ENCODE peak calls at places on chromosome 6, in seven cellular contexts. One of them, this sample, is unnamed.

GRCh38 chr6:67615796-67616195 is 1019.3 kb upstream of the ADGRB3 start:
- DNase-seq in Calu3: no peak
- DNase-seq in prostate gland: no peak
- DNase-seq in GM12865: no peak
- DNase-seq in IMR-90: peak; percentile 19
- DNase-seq in cardiac fibroblast: no peak
- DNase-seq in adrenal gland: no peak
- DNase-seq in this sample: no peak

GRCh38 chr6:165799736-165800135 is 136.7 kb upstream of the PDE10A start:
- DNase-seq in Calu3: no peak
- DNase-seq in prostate gland: no peak
- DNase-seq in GM12865: no peak
- DNase-seq in IMR-90: no peak
- DNase-seq in cardiac fibroblast: peak; percentile 81
- DNase-seq in adrenal gland: no peak
- DNase-seq in this sample: no peak

GRCh38 chr6:113774122-113774835 is 82.9 kb upstream of the MARCKS start:
- DNase-seq in Calu3: no peak
- DNase-seq in prostate gland: no peak
- DNase-seq in GM12865: no peak
- DNase-seq in IMR-90: peak; percentile 73
- DNase-seq in cardiac fibroblast: peak; percentile 60
- DNase-seq in adrenal gland: no peak
- DNase-seq in this sample: no peak

GRCh38 chr6:170295519-170296422 is 4.9 kb upstream of the DLL1 start:
- DNase-seq in Calu3: no peak
- DNase-seq in prostate gland: peak; percentile 41
- DNase-seq in GM12865: peak; percentile 56
- DNase-seq in IMR-90: no peak
- DNase-seq in cardiac fibroblast: no peak
- DNase-seq in adrenal gland: no peak
- DNase-seq in this sample: no peak

GRCh38 chr6:155493694-155494143 is 38.1 kb upstream of the NOX3 start:
- DNase-seq in Calu3: peak; percentile 55
- DNase-seq in prostate gland: peak; percentile 8
- DNase-seq in GM12865: peak; percentile 88
- DNase-seq in IMR-90: peak; percentile 100
- DNase-seq in cardiac fibroblast: peak; percentile 99
- DNase-seq in adrenal gland: peak; percentile 65
- DNase-seq in this sample: no peak

GRCh38 chr6:129889580-129889979 is 28.5 kb upstream of the TMEM244 start:
- DNase-seq in Calu3: peak; percentile 9
- DNase-seq in prostate gland: no peak
- DNase-seq in GM12865: no peak
- DNase-seq in IMR-90: peak; percentile 91
- DNase-seq in cardiac fibroblast: peak; percentile 56
- DNase-seq in adrenal gland: no peak
- DNase-seq in this sample: no peak

GRCh38 chr6:142275146-142276006 is 26.4 kb upstream of the ADGRG6 start:
- DNase-seq in Calu3: peak; percentile 50
- DNase-seq in prostate gland: no peak
- DNase-seq in GM12865: no peak
- DNase-seq in IMR-90: peak; percentile 73
- DNase-seq in cardiac fibroblast: no peak
- DNase-seq in adrenal gland: no peak
- DNase-seq in this sample: no peak

GRCh38 chr6:31058128-31058894 is 48.0 kb downstream of the MUC22 start:
- DNase-seq in Calu3: peak; percentile 53
- DNase-seq in prostate gland: no peak
- DNase-seq in GM12865: peak; percentile 35
- DNase-seq in IMR-90: peak; percentile 98
- DNase-seq in cardiac fibroblast: peak; percentile 84
- DNase-seq in adrenal gland: no peak
- DNase-seq in this sample: no peak

GRCh38 chr6:131257104-131257503 is 121.8 kb downstream of the AKAP7 start:
- DNase-seq in Calu3: no peak
- DNase-seq in prostate gland: no peak
- DNase-seq in GM12865: no peak
- DNase-seq in IMR-90: no peak
- DNase-seq in cardiac fibroblast: no peak
- DNase-seq in adrenal gland: no peak
- DNase-seq in this sample: no peak

GRCh38 chr6:148745926-148746325 is 904 bp upstream of the UST start:
- DNase-seq in Calu3: no peak
- DNase-seq in prostate gland: no peak
- DNase-seq in GM12865: no peak
- DNase-seq in IMR-90: no peak
- DNase-seq in cardiac fibroblast: no peak
- DNase-seq in adrenal gland: no peak
- DNase-seq in this sample: no peak

GRCh38 chr6:107823047-107823557 is 1.0 kb downstream of the SCML4 start:
- DNase-seq in Calu3: no peak
- DNase-seq in prostate gland: no peak
- DNase-seq in GM12865: no peak
- DNase-seq in IMR-90: no peak
- DNase-seq in cardiac fibroblast: no peak
- DNase-seq in adrenal gland: no peak
- DNase-seq in this sample: peak; percentile 61

GRCh38 chr6:143232849-143233248 is 172.2 kb downstream of the AIG1 start:
- DNase-seq in Calu3: peak; percentile 39
- DNase-seq in prostate gland: peak; percentile 6
- DNase-seq in GM12865: peak; percentile 64
- DNase-seq in IMR-90: peak; percentile 23
- DNase-seq in cardiac fibroblast: peak; percentile 31
- DNase-seq in adrenal gland: peak; percentile 46
- DNase-seq in this sample: no peak

GRCh38 chr6:12608016-12608860 is 108.3 kb upstream of the PHACTR1 start:
- DNase-seq in Calu3: no peak
- DNase-seq in prostate gland: no peak
- DNase-seq in GM12865: peak; percentile 83
- DNase-seq in IMR-90: peak; percentile 40
- DNase-seq in cardiac fibroblast: peak; percentile 31
- DNase-seq in adrenal gland: no peak
- DNase-seq in this sample: no peak

GRCh38 chr6:70506321-70506720 is 60.4 kb upstream of the SDHAF4 start:
- DNase-seq in Calu3: no peak
- DNase-seq in prostate gland: no peak
- DNase-seq in GM12865: no peak
- DNase-seq in IMR-90: no peak
- DNase-seq in cardiac fibroblast: no peak
- DNase-seq in adrenal gland: no peak
- DNase-seq in this sample: no peak

GRCh38 chr6:37289931-37290330 is 32.0 kb upstream of the TMEM217 start:
- DNase-seq in Calu3: no peak
- DNase-seq in prostate gland: no peak
- DNase-seq in GM12865: peak; percentile 30
- DNase-seq in IMR-90: no peak
- DNase-seq in cardiac fibroblast: no peak
- DNase-seq in adrenal gland: no peak
- DNase-seq in this sample: no peak

GRCh38 chr6:91659881-91660280 is 1073.0 kb upstream of the MAP3K7 start:
- DNase-seq in Calu3: no peak
- DNase-seq in prostate gland: no peak
- DNase-seq in GM12865: no peak
- DNase-seq in IMR-90: no peak
- DNase-seq in cardiac fibroblast: no peak
- DNase-seq in adrenal gland: no peak
- DNase-seq in this sample: no peak

GRCh38 chr6:33817520-33817919 is 13.7 kb upstream of the MLN start:
- DNase-seq in Calu3: no peak
- DNase-seq in prostate gland: no peak
- DNase-seq in GM12865: no peak
- DNase-seq in IMR-90: no peak
- DNase-seq in cardiac fibroblast: no peak
- DNase-seq in adrenal gland: no peak
- DNase-seq in this sample: no peak

GRCh38 chr6:111669326-111669725 is 63.6 kb upstream of the TRAF3IP2 start:
- DNase-seq in Calu3: no peak
- DNase-seq in prostate gland: no peak
- DNase-seq in GM12865: no peak
- DNase-seq in IMR-90: no peak
- DNase-seq in cardiac fibroblast: no peak
- DNase-seq in adrenal gland: no peak
- DNase-seq in this sample: no peak

GRCh38 chr6:111666812-111667211 is 61.1 kb upstream of the TRAF3IP2 start:
- DNase-seq in Calu3: no peak
- DNase-seq in prostate gland: no peak
- DNase-seq in GM12865: no peak
- DNase-seq in IMR-90: peak; percentile 45
- DNase-seq in cardiac fibroblast: peak; percentile 73
- DNase-seq in adrenal gland: no peak
- DNase-seq in this sample: no peak

GRCh38 chr6:111667921-111668320 is 62.2 kb upstream of the TRAF3IP2 start:
- DNase-seq in Calu3: no peak
- DNase-seq in prostate gland: no peak
- DNase-seq in GM12865: no peak
- DNase-seq in IMR-90: peak; percentile 45
- DNase-seq in cardiac fibroblast: no peak
- DNase-seq in adrenal gland: no peak
- DNase-seq in this sample: no peak

GRCh38 chr6:111664565-111665039 is 58.9 kb upstream of the TRAF3IP2 start:
- DNase-seq in Calu3: no peak
- DNase-seq in prostate gland: no peak
- DNase-seq in GM12865: no peak
- DNase-seq in IMR-90: no peak
- DNase-seq in cardiac fibroblast: no peak
- DNase-seq in adrenal gland: no peak
- DNase-seq in this sample: no peak

DNA sequence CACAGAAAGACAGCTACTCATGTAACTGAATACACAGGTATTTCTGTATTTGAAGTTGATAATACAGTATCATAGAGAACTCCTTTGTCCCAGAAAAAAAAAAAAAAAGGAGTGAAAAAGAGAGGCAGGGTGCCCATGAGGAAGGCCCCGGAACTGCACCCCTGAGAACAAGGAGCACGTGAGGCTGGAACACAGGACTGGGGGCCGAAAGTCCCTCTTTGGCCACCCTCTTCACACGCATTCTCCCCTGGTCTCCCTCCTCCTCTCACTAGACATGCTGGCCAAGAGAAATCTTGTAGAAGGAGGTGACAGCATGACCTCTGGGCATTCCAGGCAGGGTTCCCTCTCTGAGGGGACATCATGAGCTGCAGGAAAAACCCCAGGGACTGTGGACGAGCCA is 62.7 kb upstream of the TRAF3IP2 start:
- DNase-seq in Calu3: no peak
- DNase-seq in prostate gland: no peak
- DNase-seq in GM12865: no peak
- DNase-seq in IMR-90: no peak
- DNase-seq in cardiac fibroblast: no peak
- DNase-seq in adrenal gland: no peak
- DNase-seq in this sample: no peak
- TF ChIP-seq CTCF in Calu3: peak; percentile 16
- TF ChIP-seq CTCF in prostate gland: no peak
- TF ChIP-seq CTCF in GM12865: peak; percentile 24
- TF ChIP-seq CTCF in IMR-90: peak; percentile 11
- TF ChIP-seq CTCF in cardiac fibroblast: peak; percentile 26
- TF ChIP-seq CTCF in adrenal gland: no peak
- TF ChIP-seq CTCF in this sample: peak; percentile 12

GRCh38 chr6:41439524-41440418 is 104.4 kb downstream of the NCR2 start:
- DNase-seq in Calu3: no peak
- DNase-seq in prostate gland: no peak
- DNase-seq in GM12865: peak; percentile 80
- DNase-seq in IMR-90: no peak
- DNase-seq in cardiac fibroblast: no peak
- DNase-seq in adrenal gland: no peak
- DNase-seq in this sample: no peak

GRCh38 chr6:41443616-41444525 is 102.3 kb upstream of the FOXP4 start:
- DNase-seq in Calu3: no peak
- DNase-seq in prostate gland: no peak
- DNase-seq in GM12865: no peak
- DNase-seq in IMR-90: no peak
- DNase-seq in cardiac fibroblast: peak; percentile 30
- DNase-seq in adrenal gland: no peak
- DNase-seq in this sample: no peak

GRCh38 chr6:41440958-41441357 is 105.2 kb upstream of the FOXP4 start:
- DNase-seq in Calu3: no peak
- DNase-seq in prostate gland: no peak
- DNase-seq in GM12865: no peak
- DNase-seq in IMR-90: no peak
- DNase-seq in cardiac fibroblast: no peak
- DNase-seq in adrenal gland: no peak
- DNase-seq in this sample: no peak

GRCh38 chr6:41442800-41443501 is 103.2 kb upstream of the FOXP4 start:
- DNase-seq in Calu3: peak; percentile 61
- DNase-seq in prostate gland: peak; percentile 39
- DNase-seq in GM12865: no peak
- DNase-seq in IMR-90: peak; percentile 27
- DNase-seq in cardiac fibroblast: peak; percentile 61
- DNase-seq in adrenal gland: peak; percentile 36
- DNase-seq in this sample: no peak

GRCh38 chr6:41441598-41442205 is 104.5 kb upstream of the FOXP4 start:
- DNase-seq in Calu3: no peak
- DNase-seq in prostate gland: no peak
- DNase-seq in GM12865: no peak
- DNase-seq in IMR-90: no peak
- DNase-seq in cardiac fibroblast: no peak
- DNase-seq in adrenal gland: no peak
- DNase-seq in this sample: no peak
- TF ChIP-seq CTCF in Calu3: no peak
- TF ChIP-seq CTCF in prostate gland: no peak
- TF ChIP-seq CTCF in GM12865: no peak
- TF ChIP-seq CTCF in IMR-90: no peak
- TF ChIP-seq CTCF in cardiac fibroblast: no peak
- TF ChIP-seq CTCF in adrenal gland: no peak
- TF ChIP-seq CTCF in this sample: no peak

GRCh38 chr6:10463040-10463439 is 48.2 kb upstream of the TFAP2A start:
- DNase-seq in Calu3: no peak
- DNase-seq in prostate gland: no peak
- DNase-seq in GM12865: no peak
- DNase-seq in IMR-90: no peak
- DNase-seq in cardiac fibroblast: no peak
- DNase-seq in adrenal gland: no peak
- DNase-seq in this sample: no peak

GRCh38 chr6:10463491-10464481 is 48.9 kb upstream of the TFAP2A start:
- DNase-seq in Calu3: no peak
- DNase-seq in prostate gland: no peak
- DNase-seq in GM12865: peak; percentile 19
- DNase-seq in IMR-90: no peak
- DNase-seq in cardiac fibroblast: no peak
- DNase-seq in adrenal gland: no peak
- DNase-seq in this sample: no peak

GRCh38 chr6:10460096-10460495 is 45.2 kb upstream of the TFAP2A start:
- DNase-seq in Calu3: no peak
- DNase-seq in prostate gland: no peak
- DNase-seq in GM12865: peak; percentile 56
- DNase-seq in IMR-90: no peak
- DNase-seq in cardiac fibroblast: no peak
- DNase-seq in adrenal gland: no peak
- DNase-seq in this sample: no peak

GRCh38 chr6:10461850-10462249 is 47.0 kb upstream of the TFAP2A start:
- DNase-seq in Calu3: no peak
- DNase-seq in prostate gland: no peak
- DNase-seq in GM12865: no peak
- DNase-seq in IMR-90: no peak
- DNase-seq in cardiac fibroblast: no peak
- DNase-seq in adrenal gland: no peak
- DNase-seq in this sample: no peak

GRCh38 chr6:10465633-10466499 is 51.0 kb upstream of the TFAP2A start:
- DNase-seq in Calu3: peak; percentile 69
- DNase-seq in prostate gland: no peak
- DNase-seq in GM12865: peak; percentile 61
- DNase-seq in IMR-90: peak; percentile 28
- DNase-seq in cardiac fibroblast: peak; percentile 55
- DNase-seq in adrenal gland: peak; percentile 22
- DNase-seq in this sample: no peak
- TF ChIP-seq CTCF in Calu3: no peak
- TF ChIP-seq CTCF in prostate gland: no peak
- TF ChIP-seq CTCF in GM12865: peak; percentile 50
- TF ChIP-seq CTCF in IMR-90: peak; percentile 41
- TF ChIP-seq CTCF in cardiac fibroblast: peak; percentile 33
- TF ChIP-seq CTCF in adrenal gland: no peak
- TF ChIP-seq CTCF in this sample: no peak

GRCh38 chr6:46042355-46042999 is 26.8 kb upstream of the CLIC5 start:
- DNase-seq in Calu3: peak; percentile 44
- DNase-seq in prostate gland: no peak
- DNase-seq in GM12865: peak; percentile 41
- DNase-seq in IMR-90: peak; percentile 11
- DNase-seq in cardiac fibroblast: peak; percentile 67
- DNase-seq in adrenal gland: no peak
- DNase-seq in this sample: no peak
- TF ChIP-seq CTCF in Calu3: peak; percentile 41
- TF ChIP-seq CTCF in prostate gland: no peak
- TF ChIP-seq CTCF in GM12865: peak; percentile 56
- TF ChIP-seq CTCF in IMR-90: peak; percentile 28
- TF ChIP-seq CTCF in cardiac fibroblast: peak; percentile 63
- TF ChIP-seq CTCF in adrenal gland: peak; percentile 60
- TF ChIP-seq CTCF in this sample: peak; percentile 55